ENCODE peak calls at places on chromosomes 16 and 17, in six cellular contexts. One of them, this sample, is unnamed.
A peak's percentile ranks its signal among the peaks of the same experiment; 100 is the strongest.

GRCh38 chr16:57284206-57284951 is at the start of gene PLLP:
- DNase-seq in PC-9: peak; percentile 54
- DNase-seq in HCT116: no peak
- DNase-seq in cardiac septum: no peak
- DNase-seq in GM03348: peak; percentile 67
- DNase-seq in SK-N-DZ: peak; percentile 53
- DNase-seq in this sample: peak; percentile 40

GRCh38 chr16:3993052-3993785 is 112.7 kb upstream of the CREBBP start:
- DNase-seq in PC-9: no peak
- DNase-seq in HCT116: no peak
- DNase-seq in cardiac septum: no peak
- DNase-seq in GM03348: no peak
- DNase-seq in SK-N-DZ: no peak
- DNase-seq in this sample: no peak

GRCh38 chr17:11730747-11731146 is 132.5 kb downstream of the DNAH9 start:
- DNase-seq in PC-9: no peak
- DNase-seq in HCT116: no peak
- DNase-seq in cardiac septum: no peak
- DNase-seq in GM03348: no peak
- DNase-seq in SK-N-DZ: no peak
- DNase-seq in this sample: no peak

GRCh38 chr16:65004570-65004969 is 117.3 kb downstream of the CDH11 start:
- DNase-seq in PC-9: no peak
- DNase-seq in HCT116: no peak
- DNase-seq in cardiac septum: no peak
- DNase-seq in GM03348: no peak
- DNase-seq in SK-N-DZ: no peak
- DNase-seq in this sample: no peak

GRCh38 chr16:10992797-10993196 is 48.4 kb downstream of the CLEC16A start:
- DNase-seq in PC-9: peak; percentile 83
- DNase-seq in HCT116: peak; percentile 52
- DNase-seq in cardiac septum: no peak
- DNase-seq in GM03348: peak; percentile 82
- DNase-seq in SK-N-DZ: no peak
- DNase-seq in this sample: peak; percentile 46

GRCh38 chr16:29876186-29876577 is 13.2 kb upstream of the CDIPT start:
- DNase-seq in PC-9: no peak
- DNase-seq in HCT116: no peak
- DNase-seq in cardiac septum: no peak
- DNase-seq in GM03348: no peak
- DNase-seq in SK-N-DZ: no peak
- DNase-seq in this sample: no peak

GRCh38 chr17:29069526-29070041 is 26.6 kb downstream of the PIPOX start:
- DNase-seq in PC-9: no peak
- DNase-seq in HCT116: no peak
- DNase-seq in cardiac septum: no peak
- DNase-seq in GM03348: peak; percentile 34
- DNase-seq in SK-N-DZ: no peak
- DNase-seq in this sample: peak; percentile 44

GRCh38 chr17:49603238-49603637 is 27.6 kb downstream of the NXPH3 start:
- DNase-seq in PC-9: no peak
- DNase-seq in HCT116: no peak
- DNase-seq in cardiac septum: no peak
- DNase-seq in GM03348: no peak
- DNase-seq in SK-N-DZ: no peak
- DNase-seq in this sample: no peak

GRCh38 chr17:73362697-73363096 is 50.9 kb upstream of the CDC42EP4 start:
- DNase-seq in PC-9: no peak
- DNase-seq in HCT116: no peak
- DNase-seq in cardiac septum: no peak
- DNase-seq in GM03348: no peak
- DNase-seq in SK-N-DZ: no peak
- DNase-seq in this sample: no peak

GRCh38 chr17:72030067-72030899 is 90.5 kb upstream of the SOX9 start:
- DNase-seq in PC-9: peak; percentile 45
- DNase-seq in HCT116: no peak
- DNase-seq in cardiac septum: no peak
- DNase-seq in GM03348: peak; percentile 74
- DNase-seq in SK-N-DZ: peak; percentile 13
- DNase-seq in this sample: peak; percentile 32

GRCh38 chr16:13041180-13041579 is 139.8 kb downstream of the SHISA9 start:
- DNase-seq in PC-9: no peak
- DNase-seq in HCT116: no peak
- DNase-seq in cardiac septum: no peak
- DNase-seq in GM03348: no peak
- DNase-seq in SK-N-DZ: no peak
- DNase-seq in this sample: no peak

GRCh38 chr16:20401475-20402016 is 3.0 kb downstream of the PDILT start:
- DNase-seq in PC-9: no peak
- DNase-seq in HCT116: no peak
- DNase-seq in cardiac septum: no peak
- DNase-seq in GM03348: no peak
- DNase-seq in SK-N-DZ: no peak
- DNase-seq in this sample: no peak

GRCh38 chr16:16014329-16015224 is 65.2 kb downstream of the ABCC1 start:
- DNase-seq in PC-9: peak; percentile 59
- DNase-seq in HCT116: no peak
- DNase-seq in cardiac septum: no peak
- DNase-seq in GM03348: peak; percentile 43
- DNase-seq in SK-N-DZ: no peak
- DNase-seq in this sample: peak; percentile 76

GRCh38 chr16:30180741-30181140 is 2.7 kb upstream of the CORO1A start:
- DNase-seq in PC-9: no peak
- DNase-seq in HCT116: no peak
- DNase-seq in cardiac septum: no peak
- DNase-seq in GM03348: no peak
- DNase-seq in SK-N-DZ: no peak
- DNase-seq in this sample: no peak

GRCh38 chr17:61579961-61580360 is 11.1 kb downstream of the NACA2 start:
- DNase-seq in PC-9: no peak
- DNase-seq in HCT116: no peak
- DNase-seq in cardiac septum: no peak
- DNase-seq in GM03348: no peak
- DNase-seq in SK-N-DZ: peak; percentile 89
- DNase-seq in this sample: no peak

GRCh38 chr17:72122668-72123495 is 2.1 kb downstream of the SOX9 start:
- DNase-seq in PC-9: peak; percentile 32
- DNase-seq in HCT116: no peak
- DNase-seq in cardiac septum: no peak
- DNase-seq in GM03348: peak; percentile 79
- DNase-seq in SK-N-DZ: peak; percentile 41
- DNase-seq in this sample: no peak

GRCh38 chr17:48718162-48718780 is 4.0 kb downstream of the PRAC1 start:
- DNase-seq in PC-9: no peak
- DNase-seq in HCT116: no peak
- DNase-seq in cardiac septum: peak; percentile 65
- DNase-seq in GM03348: no peak
- DNase-seq in SK-N-DZ: no peak
- DNase-seq in this sample: no peak

GRCh38 chr17:39208893-39209292 is 8.8 kb downstream of the RPL19 start:
- DNase-seq in PC-9: no peak
- DNase-seq in HCT116: no peak
- DNase-seq in cardiac septum: no peak
- DNase-seq in GM03348: no peak
- DNase-seq in SK-N-DZ: no peak
- DNase-seq in this sample: no peak

GRCh38 chr17:82236142-82236971 is 7.5 kb downstream of the SLC16A3 start:
- DNase-seq in PC-9: peak; percentile 63
- DNase-seq in HCT116: no peak
- DNase-seq in cardiac septum: no peak
- DNase-seq in GM03348: peak; percentile 65
- DNase-seq in SK-N-DZ: peak; percentile 62
- DNase-seq in this sample: peak; percentile 72

GRCh38 chr16:50195276-50195675 is 42.2 kb downstream of the TENT4B start:
- DNase-seq in PC-9: no peak
- DNase-seq in HCT116: no peak
- DNase-seq in cardiac septum: no peak
- DNase-seq in GM03348: peak; percentile 56
- DNase-seq in SK-N-DZ: no peak
- DNase-seq in this sample: no peak

GRCh38 chr17:78935419-78936323 is 10.5 kb upstream of the TIMP2 start:
- DNase-seq in PC-9: no peak
- DNase-seq in HCT116: no peak
- DNase-seq in cardiac septum: no peak
- DNase-seq in GM03348: peak; percentile 93
- DNase-seq in SK-N-DZ: peak; percentile 94
- DNase-seq in this sample: peak; percentile 78

GRCh38 chr17:38893612-38894011 is 23.8 kb downstream of the LASP1 start:
- DNase-seq in PC-9: no peak
- DNase-seq in HCT116: no peak
- DNase-seq in cardiac septum: peak; percentile 84
- DNase-seq in GM03348: peak; percentile 38
- DNase-seq in SK-N-DZ: no peak
- DNase-seq in this sample: peak; percentile 56

GRCh38 chr16:11398851-11399250 is 53.6 kb downstream of the RMI2 start:
- DNase-seq in PC-9: no peak
- DNase-seq in HCT116: no peak
- DNase-seq in cardiac septum: peak; percentile 47
- DNase-seq in GM03348: no peak
- DNase-seq in SK-N-DZ: no peak
- DNase-seq in this sample: peak; percentile 6

GRCh38 chr16:12732600-12732999 is 71.1 kb downstream of the CPPED1 start:
- DNase-seq in PC-9: no peak
- DNase-seq in HCT116: no peak
- DNase-seq in cardiac septum: no peak
- DNase-seq in GM03348: no peak
- DNase-seq in SK-N-DZ: no peak
- DNase-seq in this sample: no peak

GRCh38 chr16:3987231-3987630 is 106.7 kb upstream of the CREBBP start:
- DNase-seq in PC-9: no peak
- DNase-seq in HCT116: no peak
- DNase-seq in cardiac septum: no peak
- DNase-seq in GM03348: no peak
- DNase-seq in SK-N-DZ: no peak
- DNase-seq in this sample: no peak

GRCh38 chr17:48547839-48548686 is 3.2 kb upstream of the HOXB2 start:
- DNase-seq in PC-9: no peak
- DNase-seq in HCT116: no peak
- DNase-seq in cardiac septum: peak; percentile 67
- DNase-seq in GM03348: peak; percentile 62
- DNase-seq in SK-N-DZ: no peak
- DNase-seq in this sample: no peak

GRCh38 chr16:11390573-11391495 is 45.6 kb downstream of the RMI2 start:
- DNase-seq in PC-9: peak; percentile 38
- DNase-seq in HCT116: no peak
- DNase-seq in cardiac septum: peak; percentile 27
- DNase-seq in GM03348: no peak
- DNase-seq in SK-N-DZ: no peak
- DNase-seq in this sample: peak; percentile 3

GRCh38 chr17:40071720-40072480 is 9.1 kb downstream of the THRA start:
- DNase-seq in PC-9: peak; percentile 70
- DNase-seq in HCT116: no peak
- DNase-seq in cardiac septum: no peak
- DNase-seq in GM03348: no peak
- DNase-seq in SK-N-DZ: no peak
- DNase-seq in this sample: peak; percentile 77

GRCh38 chr17:50830994-50831393 is 4.4 kb upstream of the WFIKKN2 start:
- DNase-seq in PC-9: no peak
- DNase-seq in HCT116: no peak
- DNase-seq in cardiac septum: no peak
- DNase-seq in GM03348: no peak
- DNase-seq in SK-N-DZ: peak; percentile 93
- DNase-seq in this sample: no peak

GRCh38 chr17:50272711-50273653 is 1.3 kb upstream of the TMEM92 start:
- DNase-seq in PC-9: peak; percentile 63
- DNase-seq in HCT116: no peak
- DNase-seq in cardiac septum: peak; percentile 85
- DNase-seq in GM03348: peak; percentile 90
- DNase-seq in SK-N-DZ: peak; percentile 41
- DNase-seq in this sample: peak; percentile 64

GRCh38 chr16:7835032-7835431 is 502.4 kb downstream of the RBFOX1 start:
- DNase-seq in PC-9: no peak
- DNase-seq in HCT116: no peak
- DNase-seq in cardiac septum: no peak
- DNase-seq in GM03348: no peak
- DNase-seq in SK-N-DZ: no peak
- DNase-seq in this sample: no peak

GRCh38 chr16:11138769-11139623 is 117.0 kb downstream of the SOCS1 start:
- DNase-seq in PC-9: no peak
- DNase-seq in HCT116: no peak
- DNase-seq in cardiac septum: no peak
- DNase-seq in GM03348: peak; percentile 71
- DNase-seq in SK-N-DZ: no peak
- DNase-seq in this sample: no peak

GRCh38 chr17:80761421-80761871 is 216.8 kb downstream of the RPTOR start:
- DNase-seq in PC-9: peak; percentile 59
- DNase-seq in HCT116: peak; percentile 72
- DNase-seq in cardiac septum: no peak
- DNase-seq in GM03348: peak; percentile 73
- DNase-seq in SK-N-DZ: no peak
- DNase-seq in this sample: no peak

GRCh38 chr17:40949406-40949805 is 12.0 kb upstream of the KRT23 start:
- DNase-seq in PC-9: no peak
- DNase-seq in HCT116: no peak
- DNase-seq in cardiac septum: no peak
- DNase-seq in GM03348: no peak
- DNase-seq in SK-N-DZ: no peak
- DNase-seq in this sample: no peak

GRCh38 chr16:88785106-88785924 is at the start of gene PIEZO1:
- DNase-seq in PC-9: peak; percentile 71
- DNase-seq in HCT116: no peak
- DNase-seq in cardiac septum: peak; percentile 91
- DNase-seq in GM03348: peak; percentile 92
- DNase-seq in SK-N-DZ: no peak
- DNase-seq in this sample: peak; percentile 83

GRCh38 chr17:42281571-42282096 is 5.4 kb upstream of the STAT5B start:
- DNase-seq in PC-9: no peak
- DNase-seq in HCT116: no peak
- DNase-seq in cardiac septum: no peak
- DNase-seq in GM03348: no peak
- DNase-seq in SK-N-DZ: no peak
- DNase-seq in this sample: no peak

This sample was measured in left cardiac atrium.